ENCODE peak calls at places on chromosomes 16 and 17, in ten cellular contexts. One of them, this sample, is unnamed.

GRCh38 chr17:14304222-14304844 is 3.5 kb downstream of the HS3ST3B1 start:
- DNase-seq in HCT116: no peak
- DNase-seq in body of pancreas: no peak
- DNase-seq in mucosa of descending colon: no peak
- DNase-seq in AG10803: no peak
- DNase-seq in foreskin fibroblast: no peak
- DNase-seq in pancreas: no peak
- DNase-seq in Caco-2: no peak
- DNase-seq in IMR-90: no peak
- DNase-seq in AG09309: no peak
- DNase-seq in this sample: no peak

GRCh38 chr17:80640379-80641071 is 95.9 kb downstream of the RPTOR start:
- DNase-seq in HCT116: no peak
- DNase-seq in body of pancreas: no peak
- DNase-seq in mucosa of descending colon: no peak
- DNase-seq in AG10803: no peak
- DNase-seq in foreskin fibroblast: no peak
- DNase-seq in pancreas: no peak
- DNase-seq in Caco-2: no peak
- DNase-seq in IMR-90: no peak
- DNase-seq in AG09309: no peak
- DNase-seq in this sample: no peak

GRCh38 chr17:83183951-83184506 is 104.6 kb downstream of the METRNL start:
- DNase-seq in HCT116: no peak
- DNase-seq in body of pancreas: peak; percentile 4
- DNase-seq in mucosa of descending colon: no peak
- DNase-seq in AG10803: no peak
- DNase-seq in foreskin fibroblast: no peak
- DNase-seq in pancreas: peak; percentile 25
- DNase-seq in Caco-2: peak; percentile 22
- DNase-seq in IMR-90: no peak
- DNase-seq in AG09309: no peak
- DNase-seq in this sample: no peak

GRCh38 chr17:7130626-7131467 is 16.2 kb upstream of the ASGR2 start:
- DNase-seq in HCT116: no peak
- DNase-seq in body of pancreas: no peak
- DNase-seq in mucosa of descending colon: no peak
- DNase-seq in AG10803: no peak
- DNase-seq in foreskin fibroblast: no peak
- DNase-seq in pancreas: no peak
- DNase-seq in Caco-2: no peak
- DNase-seq in IMR-90: no peak
- DNase-seq in AG09309: no peak
- DNase-seq in this sample: no peak

GRCh38 chr16:58016841-58017446 is 8.6 kb upstream of the MMP15 start:
- DNase-seq in HCT116: no peak
- DNase-seq in body of pancreas: peak; percentile 76
- DNase-seq in mucosa of descending colon: no peak
- DNase-seq in AG10803: peak; percentile 21
- DNase-seq in foreskin fibroblast: no peak
- DNase-seq in pancreas: no peak
- DNase-seq in Caco-2: peak; percentile 57
- DNase-seq in IMR-90: no peak
- DNase-seq in AG09309: no peak
- DNase-seq in this sample: no peak

GRCh38 chr17:50173335-50173941 is 7.6 kb downstream of the SGCA start:
- DNase-seq in HCT116: no peak
- DNase-seq in body of pancreas: no peak
- DNase-seq in mucosa of descending colon: no peak
- DNase-seq in AG10803: peak; percentile 91
- DNase-seq in foreskin fibroblast: peak; percentile 95
- DNase-seq in pancreas: peak; percentile 15
- DNase-seq in Caco-2: no peak
- DNase-seq in IMR-90: peak; percentile 95
- DNase-seq in AG09309: no peak
- DNase-seq in this sample: peak; percentile 87

GRCh38 chr17:76546556-76547182 is 6.8 kb downstream of the PRCD start:
- DNase-seq in HCT116: no peak
- DNase-seq in body of pancreas: peak; percentile 54
- DNase-seq in mucosa of descending colon: no peak
- DNase-seq in AG10803: peak; percentile 84
- DNase-seq in foreskin fibroblast: peak; percentile 94
- DNase-seq in pancreas: peak; percentile 33
- DNase-seq in Caco-2: no peak
- DNase-seq in IMR-90: peak; percentile 99
- DNase-seq in AG09309: peak; percentile 89
- DNase-seq in this sample: peak; percentile 95

GRCh38 chr16:64971211-64971610 is 150.7 kb downstream of the CDH11 start:
- DNase-seq in HCT116: no peak
- DNase-seq in body of pancreas: no peak
- DNase-seq in mucosa of descending colon: no peak
- DNase-seq in AG10803: no peak
- DNase-seq in foreskin fibroblast: no peak
- DNase-seq in pancreas: no peak
- DNase-seq in Caco-2: no peak
- DNase-seq in IMR-90: no peak
- DNase-seq in AG09309: no peak
- DNase-seq in this sample: no peak

GRCh38 chr16:68257251-68257905 is 6.9 kb upstream of the SLC7A6 start:
- DNase-seq in HCT116: no peak
- DNase-seq in body of pancreas: no peak
- DNase-seq in mucosa of descending colon: no peak
- DNase-seq in AG10803: peak; percentile 17
- DNase-seq in foreskin fibroblast: peak; percentile 64
- DNase-seq in pancreas: peak; percentile 6
- DNase-seq in Caco-2: peak; percentile 64
- DNase-seq in IMR-90: peak; percentile 20
- DNase-seq in AG09309: no peak
- DNase-seq in this sample: peak; percentile 54

GRCh38 chr16:11135167-11135973 is 120.6 kb downstream of the SOCS1 start:
- DNase-seq in HCT116: no peak
- DNase-seq in body of pancreas: no peak
- DNase-seq in mucosa of descending colon: no peak
- DNase-seq in AG10803: peak; percentile 64
- DNase-seq in foreskin fibroblast: peak; percentile 86
- DNase-seq in pancreas: no peak
- DNase-seq in Caco-2: no peak
- DNase-seq in IMR-90: peak; percentile 49
- DNase-seq in AG09309: peak; percentile 10
- DNase-seq in this sample: peak; percentile 68

GRCh38 chr16:31052131-31052530 is 18.8 kb downstream of the STX4 start:
- DNase-seq in HCT116: peak; percentile 72
- DNase-seq in body of pancreas: no peak
- DNase-seq in mucosa of descending colon: no peak
- DNase-seq in AG10803: peak; percentile 91
- DNase-seq in foreskin fibroblast: peak; percentile 98
- DNase-seq in pancreas: no peak
- DNase-seq in Caco-2: no peak
- DNase-seq in IMR-90: peak; percentile 97
- DNase-seq in AG09309: peak; percentile 79
- DNase-seq in this sample: peak; percentile 97

GRCh38 chr17:58338907-58339774 is 10.5 kb upstream of the TSPOAP1 start:
- DNase-seq in HCT116: no peak
- DNase-seq in body of pancreas: no peak
- DNase-seq in mucosa of descending colon: peak; percentile 77
- DNase-seq in AG10803: peak; percentile 80
- DNase-seq in foreskin fibroblast: peak; percentile 64
- DNase-seq in pancreas: peak; percentile 1
- DNase-seq in Caco-2: no peak
- DNase-seq in IMR-90: peak; percentile 88
- DNase-seq in AG09309: no peak
- DNase-seq in this sample: peak; percentile 56

GRCh38 chr17:4378626-4379025 is 12.2 kb upstream of the UBE2G1 start:
- DNase-seq in HCT116: no peak
- DNase-seq in body of pancreas: no peak
- DNase-seq in mucosa of descending colon: no peak
- DNase-seq in AG10803: no peak
- DNase-seq in foreskin fibroblast: no peak
- DNase-seq in pancreas: no peak
- DNase-seq in Caco-2: no peak
- DNase-seq in IMR-90: no peak
- DNase-seq in AG09309: no peak
- DNase-seq in this sample: no peak

GRCh38 chr17:40791808-40792436 is 7.8 kb downstream of the KRT28 start:
- DNase-seq in HCT116: peak; percentile 41
- DNase-seq in body of pancreas: no peak
- DNase-seq in mucosa of descending colon: no peak
- DNase-seq in AG10803: peak; percentile 53
- DNase-seq in foreskin fibroblast: peak; percentile 65
- DNase-seq in pancreas: no peak
- DNase-seq in Caco-2: no peak
- DNase-seq in IMR-90: peak; percentile 55
- DNase-seq in AG09309: no peak
- DNase-seq in this sample: peak; percentile 53

GRCh38 chr16:68416057-68417046 is 32.0 kb downstream of the SMPD3 start:
- DNase-seq in HCT116: no peak
- DNase-seq in body of pancreas: peak; percentile 76
- DNase-seq in mucosa of descending colon: peak; percentile 78
- DNase-seq in AG10803: no peak
- DNase-seq in foreskin fibroblast: no peak
- DNase-seq in pancreas: no peak
- DNase-seq in Caco-2: peak; percentile 23
- DNase-seq in IMR-90: no peak
- DNase-seq in AG09309: no peak
- DNase-seq in this sample: no peak

GRCh38 chr16:88462396-88462795 is 9.3 kb downstream of the ZFPM1 start:
- DNase-seq in HCT116: no peak
- DNase-seq in body of pancreas: no peak
- DNase-seq in mucosa of descending colon: no peak
- DNase-seq in AG10803: no peak
- DNase-seq in foreskin fibroblast: no peak
- DNase-seq in pancreas: no peak
- DNase-seq in Caco-2: no peak
- DNase-seq in IMR-90: no peak
- DNase-seq in AG09309: no peak
- DNase-seq in this sample: no peak

DNA sequence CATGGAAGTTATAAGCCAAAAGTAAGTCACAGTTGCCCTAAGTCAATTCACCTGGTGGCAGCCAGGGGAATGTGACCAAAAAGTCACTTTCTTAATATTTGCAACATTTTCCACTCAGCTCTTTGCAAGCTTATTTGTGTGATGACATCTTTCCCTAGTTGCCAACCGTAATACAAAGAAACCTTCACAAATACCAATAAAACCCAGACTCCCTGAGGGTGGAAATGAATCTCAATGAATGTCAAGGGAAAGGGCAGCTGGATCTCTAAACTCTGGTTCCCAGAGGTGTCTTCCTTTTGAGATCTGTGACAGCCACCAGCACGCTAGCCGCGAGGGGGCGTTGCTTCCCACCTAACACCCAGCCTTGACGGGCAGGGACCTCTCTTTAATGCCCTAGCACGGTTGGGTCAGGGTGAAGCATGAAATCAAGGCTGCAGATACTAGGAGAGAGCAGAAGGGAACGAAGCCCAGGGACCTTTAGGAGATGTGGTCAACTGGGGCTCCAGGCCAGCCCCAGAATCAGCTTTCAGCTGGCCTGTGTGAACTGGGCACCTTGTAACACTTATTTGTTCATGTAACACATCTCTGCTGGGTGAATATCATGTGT is 82.2 kb downstream of the CMC2 start:
- DNase-seq in HCT116: peak; percentile 58
- DNase-seq in body of pancreas: peak; percentile 65
- DNase-seq in mucosa of descending colon: peak; percentile 68
- DNase-seq in AG10803: peak; percentile 65
- DNase-seq in foreskin fibroblast: peak; percentile 76
- DNase-seq in pancreas: no peak
- DNase-seq in Caco-2: no peak
- DNase-seq in IMR-90: peak; percentile 43
- DNase-seq in AG09309: no peak
- DNase-seq in this sample: peak; percentile 66
- TF ChIP-seq CTCF in HCT116: peak; percentile 97
- TF ChIP-seq CTCF in body of pancreas: peak; percentile 25
- TF ChIP-seq CTCF in mucosa of descending colon: no peak
- TF ChIP-seq CTCF in AG10803: peak; percentile 82
- TF ChIP-seq CTCF in foreskin fibroblast: peak; percentile 80
- TF ChIP-seq CTCF in pancreas: no peak
- TF ChIP-seq CTCF in Caco-2: peak; percentile 15
- TF ChIP-seq CTCF in IMR-90: peak; percentile 58
- TF ChIP-seq CTCF in AG09309: peak; percentile 90
- TF ChIP-seq CTCF in this sample: peak; percentile 90

GRCh38 chr17:302300-302698 is 50.3 kb downstream of the RPH3AL start:
- DNase-seq in HCT116: no peak
- DNase-seq in body of pancreas: no peak
- DNase-seq in mucosa of descending colon: peak; percentile 85
- DNase-seq in AG10803: no peak
- DNase-seq in foreskin fibroblast: no peak
- DNase-seq in pancreas: peak; percentile 48
- DNase-seq in Caco-2: no peak
- DNase-seq in IMR-90: no peak
- DNase-seq in AG09309: no peak
- DNase-seq in this sample: no peak
- H3K4me3 ChIP-seq in HCT116: no peak overlapping the region
- H3K4me3 ChIP-seq in body of pancreas: no peak overlapping the region
- H3K4me3 ChIP-seq in mucosa of descending colon: no peak overlapping the region
- H3K4me3 ChIP-seq in AG10803: no peak overlapping the region
- H3K4me3 ChIP-seq in foreskin fibroblast: no peak overlapping the region
- H3K4me3 ChIP-seq in pancreas: no peak overlapping the region
- H3K4me3 ChIP-seq in Caco-2: no peak overlapping the region
- H3K4me3 ChIP-seq in IMR-90: no peak overlapping the region
- H3K4me3 ChIP-seq in AG09309: no peak overlapping the region
- H3K4me3 ChIP-seq in this sample: no peak overlapping the region

GRCh38 chr16:75555707-75556512 is at the start of gene TMEM231:
- DNase-seq in HCT116: peak; percentile 84
- DNase-seq in body of pancreas: peak; percentile 98
- DNase-seq in mucosa of descending colon: peak; percentile 98
- DNase-seq in AG10803: peak; percentile 91
- DNase-seq in foreskin fibroblast: peak; percentile 98
- DNase-seq in pancreas: peak; percentile 98
- DNase-seq in Caco-2: peak; percentile 95
- DNase-seq in IMR-90: peak; percentile 89
- DNase-seq in AG09309: peak; percentile 59
- DNase-seq in this sample: peak; percentile 94
- TF ChIP-seq CTCF in HCT116: no peak
- TF ChIP-seq CTCF in body of pancreas: no peak
- TF ChIP-seq CTCF in mucosa of descending colon: no peak
- TF ChIP-seq CTCF in AG10803: no peak
- TF ChIP-seq CTCF in foreskin fibroblast: peak; percentile 13
- TF ChIP-seq CTCF in pancreas: no peak
- TF ChIP-seq CTCF in Caco-2: no peak
- TF ChIP-seq CTCF in IMR-90: no peak
- TF ChIP-seq CTCF in AG09309: no peak
- TF ChIP-seq CTCF in this sample: no peak

GRCh38 chr17:77667478-77667877 is 291.0 kb upstream of the TNRC6C start:
- DNase-seq in HCT116: no peak
- DNase-seq in body of pancreas: no peak
- DNase-seq in mucosa of descending colon: no peak
- DNase-seq in AG10803: no peak
- DNase-seq in foreskin fibroblast: no peak
- DNase-seq in pancreas: no peak
- DNase-seq in Caco-2: no peak
- DNase-seq in IMR-90: no peak
- DNase-seq in AG09309: no peak
- DNase-seq in this sample: no peak
- H3K4me3 ChIP-seq in HCT116: no peak overlapping the region
- H3K4me3 ChIP-seq in body of pancreas: no peak overlapping the region
- H3K4me3 ChIP-seq in mucosa of descending colon: no peak overlapping the region
- H3K4me3 ChIP-seq in AG10803: no peak overlapping the region
- H3K4me3 ChIP-seq in foreskin fibroblast: no peak overlapping the region
- H3K4me3 ChIP-seq in pancreas: no peak overlapping the region
- H3K4me3 ChIP-seq in Caco-2: no peak overlapping the region
- H3K4me3 ChIP-seq in IMR-90: no peak overlapping the region
- H3K4me3 ChIP-seq in AG09309: no peak overlapping the region
- H3K4me3 ChIP-seq in this sample: no peak overlapping the region

This sample was measured in fibroblast of villous mesenchyme.